ENCODE peak calls at places on chromosomes 13 and 19, in eight cellular contexts. L is HCT116; T is pancreas; O is IMR-90; E is BE2C; I is psoas muscle; X is effector memory CD4-positive, alpha-beta T cell; G is colonic mucosa. J is an unnamed sample.

GRCh38 chr13:75489502-75490263 is 7.7 kb upstream of the TBC1D4 start:
- DNase-seq in T (no peak), X (no peak), G (peak; percentile 43), L (no peak), I (no peak), O (peak; percentile 69), E (no peak), J (no peak)

GRCh38 chr13:23667750-23668149 is 97.5 kb downstream of the TNFRSF19 start:
- DNase-seq in I (no peak), X (no peak), L (no peak), T (no peak), O (no peak), G (no peak), E (no peak), J (no peak)

GRCh38 chr13:109586509-109587346 is 199.7 kb downstream of the IRS2 start:
- DNase-seq in O (no peak), I (no peak), G (peak; percentile 73), L (no peak), E (no peak), X (no peak), T (no peak), J (no peak)

GRCh38 chr13:51397262-51397933 is 55.4 kb downstream of the INTS6 start:
- DNase-seq in E (no peak), T (no peak), G (no peak), I (no peak), X (no peak), L (no peak), O (peak; percentile 80), J (no peak)

GRCh38 chr19:40599331-40600085 is 1.7 kb upstream of the LTBP4 start:
- DNase-seq in O (no peak), T (peak; percentile 55), G (no peak), E (no peak), X (no peak), I (no peak), L (no peak), J (peak; percentile 51)

GRCh38 chr13:76948139-76948538 is at the start of gene ACOD1:
- DNase-seq in E (no peak), G (no peak), O (no peak), T (no peak), L (no peak), I (no peak), X (no peak), J (no peak)

GRCh38 chr19:56836059-56836458 is 4.5 kb downstream of the PEG3 start:
- DNase-seq in T (no peak), X (no peak), G (no peak), L (no peak), E (no peak), O (no peak), I (no peak), J (no peak)

GRCh38 chr19:5418676-5419075 is 36.5 kb upstream of the ZNRF4 start:
- DNase-seq in T (no peak), E (no peak), G (no peak), O (no peak), I (no peak), L (no peak), X (no peak), J (no peak)

GRCh38 chr13:91647361-91647970 is 249.0 kb downstream of the GPC5 start:
- DNase-seq in X (no peak), I (no peak), G (peak; percentile 18), O (peak; percentile 12), E (peak; percentile 61), T (no peak), L (no peak), J (peak; percentile 4)

GRCh38 chr13:21066946-21067345 is 5.6 kb upstream of the LATS2 start:
- DNase-seq in E (no peak), I (no peak), L (no peak), T (no peak), G (no peak), O (no peak), X (no peak), J (no peak)

GRCh38 chr19:3178377-3178972 is at the start of gene S1PR4:
- DNase-seq in E (no peak), O (no peak), L (no peak), G (no peak), T (peak; percentile 73), X (peak; percentile 39), I (no peak), J (peak; percentile 81)

GRCh38 chr19:39224910-39225309 is 19.9 kb downstream of the IFNL3 start:
- DNase-seq in X (no peak), L (no peak), I (no peak), O (no peak), E (no peak), T (no peak), G (no peak), J (no peak)

GRCh38 chr13:20190481-20191310 is 2.0 kb downstream of the GJB2 start:
- DNase-seq in O (peak; percentile 90), I (no peak), L (no peak), G (no peak), T (no peak), E (no peak), X (no peak), J (no peak)

GRCh38 chr13:77703426-77703825 is 5.9 kb downstream of the SLAIN1 start:
- DNase-seq in X (no peak), L (no peak), T (no peak), G (no peak), E (no peak), O (no peak), I (no peak), J (no peak)

GRCh38 chr19:7526093-7526929 is 3.9 kb downstream of the MCOLN1 start:
- DNase-seq in I (no peak), G (no peak), L (no peak), X (no peak), T (no peak), O (no peak), E (no peak), J (no peak)

GRCh38 chr13:100339411-100339935 is 249.1 kb downstream of the GGACT start:
- DNase-seq in O (no peak), E (no peak), X (no peak), T (no peak), G (no peak), L (no peak), I (no peak), J (no peak)
- H3K4me1 ChIP-seq in O (no peaks in the 10 kb centered on the region), E (no peaks in the 10 kb centered on the region), X (no peaks in the 10 kb centered on the region), T (no peaks in the 10 kb centered on the region), G (no peaks in the 10 kb centered on the region), L (no peaks in the 10 kb centered on the region), I (no peaks in the 10 kb centered on the region), J (peaks cover 23% of the 10 kb centered on the region)

GRCh38 chr19:21110183-21110582 is 28.2 kb downstream of the ZNF714 start:
- DNase-seq in I (no peak), T (no peak), L (no peak), E (no peak), X (no peak), O (no peak), G (no peak), J (no peak)

GRCh38 chr19:21117041-21117907 is 24.6 kb upstream of the ZNF431 start:
- DNase-seq in T (no peak), O (peak; percentile 33), E (no peak), G (no peak), X (no peak), I (no peak), L (no peak), J (no peak)

DNA sequence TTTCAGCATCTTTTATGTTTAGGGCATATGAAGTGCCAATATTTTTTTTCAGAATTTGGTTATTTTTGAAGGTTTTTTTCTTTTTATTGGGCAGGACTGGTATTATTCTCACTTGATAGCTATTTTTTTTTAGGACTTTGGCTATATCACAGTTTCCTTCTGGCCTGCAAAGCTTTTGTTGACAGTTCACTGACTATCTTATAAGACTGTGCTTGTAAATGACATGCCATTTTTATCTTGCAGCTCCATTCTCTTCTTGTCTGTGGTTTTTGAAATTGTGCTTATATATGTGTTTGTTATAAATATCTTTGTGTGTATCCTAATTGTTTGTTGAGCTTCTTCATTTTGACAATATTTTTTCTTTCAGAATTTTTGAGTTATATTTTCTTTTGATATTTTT is 26.4 kb upstream of the ZNF431 start:
- DNase-seq in O (no peak), X (no peak), T (no peak), E (no peak), L (no peak), I (no peak), G (no peak), J (no peak)
- H3K4me1 ChIP-seq in O (no peaks in the 10 kb centered on the region), X (no peaks in the 10 kb centered on the region), T (no peaks in the 10 kb centered on the region), E (no peaks in the 10 kb centered on the region), L (no peaks in the 10 kb centered on the region), I (no peaks in the 10 kb centered on the region), G (no peaks in the 10 kb centered on the region), J (no peaks in the 10 kb centered on the region)

GRCh38 chr19:30357580-30357954 is 14.6 kb upstream of the ZNF536 start:
- DNase-seq in O (no peak), G (no peak), L (no peak), I (no peak), E (no peak), X (no peak), T (no peak), J (no peak)

GRCh38 chr19:30360378-30361106 is 11.6 kb upstream of the ZNF536 start:
- DNase-seq in O (no peak), L (no peak), I (no peak), T (no peak), G (no peak), E (peak; percentile 51), X (no peak), J (no peak)

GRCh38 chr19:30359936-30360335 is 12.2 kb upstream of the ZNF536 start:
- DNase-seq in X (no peak), G (no peak), I (no peak), E (no peak), O (no peak), L (no peak), T (no peak), J (no peak)

GRCh38 chr19:30358319-30358718 is 13.9 kb upstream of the ZNF536 start:
- DNase-seq in L (no peak), X (no peak), T (no peak), O (no peak), I (no peak), G (no peak), E (no peak), J (no peak)

GRCh38 chr19:30358821-30359580 is 13.2 kb upstream of the ZNF536 start:
- DNase-seq in E (no peak), L (no peak), G (no peak), T (no peak), O (no peak), I (no peak), X (no peak), J (no peak)
- H3K4me1 ChIP-seq in E (peaks cover 7% of the 10 kb centered on the region), L (no peaks in the 10 kb centered on the region), G (no peaks in the 10 kb centered on the region), T (no peaks in the 10 kb centered on the region), O (no peaks in the 10 kb centered on the region), I (no peaks in the 10 kb centered on the region), X (no peaks in the 10 kb centered on the region), J (no peaks in the 10 kb centered on the region)

DNA sequence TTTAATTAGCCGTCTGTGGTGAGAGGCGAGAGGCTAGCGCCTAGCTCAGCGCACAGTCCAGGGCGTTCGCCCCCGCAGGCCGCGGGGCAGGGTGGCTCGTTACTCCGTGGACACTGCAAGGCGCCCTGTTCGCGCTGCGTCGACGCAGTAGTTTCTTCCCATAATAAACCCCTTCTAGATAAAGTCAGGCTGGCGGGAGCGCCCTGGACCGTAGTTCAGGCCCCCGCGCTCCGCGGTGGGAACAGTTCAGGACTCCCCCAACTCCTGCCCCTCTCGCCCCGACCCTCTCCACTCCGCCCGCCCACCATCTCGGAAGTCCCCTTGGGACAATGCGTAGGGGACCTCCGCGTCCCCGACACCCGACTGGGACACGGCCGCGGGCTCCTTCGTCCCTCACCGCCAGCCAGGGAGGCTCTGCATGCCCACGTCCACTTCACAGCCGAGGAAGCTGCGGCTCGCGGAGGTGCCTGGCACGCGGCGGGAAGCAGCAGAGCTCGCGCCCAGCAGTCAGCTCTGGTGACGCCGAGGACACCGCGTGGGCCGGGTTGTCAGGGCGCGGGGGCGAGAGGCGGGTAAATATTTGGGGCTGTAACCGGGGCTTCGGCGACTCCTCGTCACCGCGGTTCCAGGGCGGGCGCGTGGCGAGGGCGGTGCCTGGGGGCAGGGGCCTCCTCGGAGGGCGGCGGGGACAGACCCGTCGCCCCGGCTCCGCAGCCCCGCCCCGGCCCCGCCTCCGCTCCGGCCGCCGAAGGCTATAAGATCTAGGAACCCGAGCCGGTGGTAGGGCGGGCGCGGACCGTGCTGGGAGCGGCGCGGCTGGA is at the start of gene RGCC:
- DNase-seq in X (peak; percentile 94), G (peak; percentile 82), O (peak; percentile 49), L (peak; percentile 10), T (peak; percentile 83), E (peak; percentile 68), I (peak; percentile 83), J (no peak)
- H3K4me1 ChIP-seq in X (peaks cover 23% of the 10 kb centered on the region), G (no peaks in the 10 kb centered on the region), O (peaks cover 6% of the 10 kb centered on the region), L (peaks cover 25% of the 10 kb centered on the region), T (no peaks in the 10 kb centered on the region), E (no peaks in the 10 kb centered on the region), I (peaks cover 14% of the 10 kb centered on the region), J (peaks cover under 1% of the 10 kb centered on the region)